ENCODE peak calls at places on chromosomes 13 and 19, in nine cellular contexts. P is non-pigmented ciliary epithelial cell; B is HTR-8/SVneo; N is iPS-NIHi11; F is GM23248; Y is activated naive CD8-positive, alpha-beta T cell treated with anti-CD3 and anti-CD28 coated beads, Interleukin-2, amount 50 U/mL, for 16 hours; V is cardiac muscle cell; U is activated naive CD4-positive, alpha-beta T cell; S is KG1. E is an unnamed sample.

GRCh38 chr19:55641376-55642152 is 762 bp downstream of the ZNF580 start:
- DNase-seq in V (peak; percentile 62), U (no peak), N (no peak), P (no peak), B (no peak), S (peak; percentile 54), F (peak; percentile 61), Y (no peak), E (no peak)

GRCh38 chr13:76980075-76980718 is 11.7 kb upstream of the CLN5 start:
- DNase-seq in N (peak; percentile 97), S (peak; percentile 55), F (peak; percentile 78), B (peak; percentile 72), P (no peak), V (peak; percentile 86), Y (peak; percentile 76), U (peak; percentile 84), E (peak; percentile 99)

GRCh38 chr19:15584095-15584494 is 30.9 kb upstream of the CYP4F8 start:
- DNase-seq in S (no peak), Y (no peak), V (no peak), U (no peak), P (no peak), N (no peak), B (no peak), F (no peak), E (no peak)

GRCh38 chr19:13846533-13847032 is 30.4 kb upstream of the NANOS3 start:
- DNase-seq in F (peak; percentile 96), Y (peak; percentile 71), P (no peak), N (peak; percentile 74), V (peak; percentile 78), B (no peak), U (peak; percentile 59), S (peak; percentile 79), E (peak; percentile 96)

GRCh38 chr13:33524086-33524485 is 238.5 kb upstream of the STARD13 start:
- DNase-seq in U (no peak), P (peak; percentile 66), N (no peak), S (no peak), V (no peak), Y (no peak), B (no peak), F (peak; percentile 82), E (no peak)

GRCh38 chr13:41224113-41225110 is 30.0 kb upstream of the KBTBD7 start:
- DNase-seq in P (peak; percentile 73), U (no peak), F (peak; percentile 83), S (no peak), B (peak; percentile 41), N (no peak), V (no peak), Y (no peak), E (no peak)

GRCh38 chr19:739998-740715 is 10.8 kb upstream of the MISP start:
- DNase-seq in Y (no peak), S (no peak), B (no peak), U (no peak), F (no peak), N (no peak), V (no peak), P (no peak), E (no peak)

GRCh38 chr13:108102771-108103170 is 112.6 kb downstream of the LIG4 start:
- DNase-seq in U (no peak), Y (no peak), S (no peak), N (no peak), V (no peak), F (no peak), P (no peak), B (no peak), E (no peak)

GRCh38 chr19:16627194-16627927 is 643 bp downstream of the MED26 start:
- DNase-seq in U (no peak), B (peak; percentile 15), V (peak; percentile 24), S (peak; percentile 16), P (no peak), N (no peak), F (peak; percentile 51), Y (no peak), E (peak; percentile 56)

GRCh38 chr13:96214804-96215445 is 125.0 kb downstream of the HS6ST3 start:
- DNase-seq in S (no peak), F (no peak), P (no peak), N (no peak), U (no peak), Y (no peak), V (no peak), B (no peak), E (no peak)

GRCh38 chr19:31693870-31694269 is 344.6 kb upstream of the TSHZ3 start:
- DNase-seq in Y (no peak), B (no peak), N (no peak), V (no peak), P (no peak), U (no peak), F (no peak), S (no peak), E (no peak)

GRCh38 chr13:113567681-113568080 is 16.9 kb upstream of the TFDP1 start:
- DNase-seq in F (no peak), B (no peak), V (no peak), P (no peak), U (no peak), S (no peak), N (no peak), Y (no peak), E (peak; percentile 22)

GRCh38 chr19:3838661-3839060 is 30.2 kb downstream of the ZFR2 start:
- DNase-seq in V (no peak), B (no peak), N (no peak), P (no peak), F (no peak), S (no peak), Y (no peak), U (no peak), E (no peak)

GRCh38 chr19:4367336-4367723 is 24.0 kb downstream of the MPND start:
- DNase-seq in N (no peak), V (no peak), Y (no peak), U (no peak), S (no peak), F (no peak), B (no peak), P (no peak), E (no peak)

GRCh38 chr13:23707674-23708073 is 137.5 kb downstream of the TNFRSF19 start:
- DNase-seq in N (no peak), P (no peak), S (no peak), B (no peak), U (no peak), V (no peak), F (peak; percentile 50), Y (no peak), E (no peak)

GRCh38 chr13:84917252-84917878 is 881.9 kb downstream of the SLITRK6 start:
- DNase-seq in B (no peak), Y (no peak), F (peak; percentile 18), N (no peak), P (no peak), S (peak; percentile 15), U (no peak), V (peak; percentile 10), E (no peak)

GRCh38 chr13:42926555-42926954 is 65.5 kb downstream of the EPSTI1 start:
- DNase-seq in N (no peak), V (no peak), U (no peak), B (no peak), S (no peak), F (peak; percentile 2), P (no peak), Y (no peak), E (no peak)

GRCh38 chr13:51912511-51913225 is 50.9 kb downstream of the CCDC70 start:
- DNase-seq in P (no peak), S (no peak), B (no peak), F (no peak), U (no peak), Y (no peak), V (no peak), N (no peak), E (no peak)

GRCh38 chr13:40653558-40654318 is 12.7 kb downstream of the FOXO1 start:
- DNase-seq in P (no peak), U (no peak), B (no peak), V (no peak), Y (no peak), N (no peak), S (peak; percentile 17), F (peak; percentile 29), E (no peak)

GRCh38 chr19:48490980-48491792 is 20.4 kb downstream of the LMTK3 start:
- DNase-seq in V (peak; percentile 65), P (no peak), U (peak; percentile 19), B (no peak), S (no peak), Y (peak; percentile 14), F (peak; percentile 45), N (peak; percentile 89), E (peak; percentile 94)

GRCh38 chr13:39602614-39603366 is at the start of gene LHFPL6:
- DNase-seq in B (peak; percentile 64), U (peak; percentile 1), P (peak; percentile 37), V (peak; percentile 86), Y (peak; percentile 29), F (peak; percentile 94), S (no peak), N (peak; percentile 84), E (peak; percentile 91)

GRCh38 chr13:112885782-112886268 is 83.2 kb upstream of the MCF2L start:
- DNase-seq in F (peak; percentile 93), S (no peak), Y (no peak), U (no peak), N (peak; percentile 91), P (peak; percentile 41), V (peak; percentile 95), B (no peak), E (peak; percentile 96)

GRCh38 chr19:47197141-47197540 is 33.9 kb downstream of the BBC3 start:
- DNase-seq in B (no peak), S (no peak), V (no peak), F (no peak), U (no peak), N (no peak), P (no peak), Y (no peak), E (no peak)

GRCh38 chr13:49400755-49401659 is 42.9 kb downstream of the CAB39L start:
- DNase-seq in U (no peak), V (peak; percentile 97), N (peak; percentile 12), B (no peak), S (no peak), Y (no peak), P (no peak), F (peak; percentile 40), E (no peak)

GRCh38 chr13:95643471-95643813 is 1.1 kb downstream of the DZIP1 start:
- DNase-seq in Y (no peak), S (no peak), V (peak; percentile 37), N (no peak), U (no peak), B (peak; percentile 8), P (no peak), F (peak; percentile 58), E (peak; percentile 71)

GRCh38 chr13:45967589-45967988 is 85.0 kb downstream of the ZC3H13 start:
- DNase-seq in B (no peak), S (no peak), P (no peak), N (no peak), V (no peak), F (no peak), Y (no peak), U (no peak), E (no peak)

GRCh38 chr19:48507911-48508439 is 3.7 kb downstream of the LMTK3 start:
- DNase-seq in N (no peak), V (no peak), B (no peak), U (no peak), Y (no peak), P (no peak), F (no peak), S (no peak), E (no peak)

GRCh38 chr13:42574435-42575311 is 721 bp downstream of the TNFSF11 start:
- DNase-seq in V (no peak), B (no peak), F (peak; percentile 9), P (no peak), N (peak; percentile 57), S (no peak), Y (peak; percentile 26), U (peak; percentile 16), E (peak; percentile 64)